ENCODE peak calls at places on chromosomes 4 and X, in four cellular contexts. X, S, C and H are unnamed samples.

GRCh38 chrX:14903891-14904290 is 30.7 kb downstream of the MOSPD2 start:
- DNase-seq in X (no peak), S (no peak), C (no peak), H (no peak)

GRCh38 chr4:38470708-38471262 is 193.2 kb upstream of the KLF3 start:
- DNase-seq in X (no peak), S (no peak), C (no peak), H (no peak)

GRCh38 chr4:11599044-11599443 is 170.3 kb upstream of the HS3ST1 start:
- DNase-seq in X (no peak), S (no peak), C (no peak), H (no peak)

GRCh38 chr4:16884673-16885460 is 13.6 kb downstream of the LDB2 start:
- DNase-seq in X (no peak), S (no peak), C (no peak), H (no peak)

GRCh38 chr4:84582988-84583870 is at the start of gene CDS1:
- DNase-seq in X (peak), S (no peak), C (peak), H (no peak)

GRCh38 chr4:41883988-41884737 is 51.1 kb upstream of the TMEM33 start:
- DNase-seq in X (no peak), S (no peak), C (no peak), H (no peak)

GRCh38 chr4:1393866-1394265 is 12.4 kb downstream of the NKX1-1 start:
- DNase-seq in X (no peak), S (no peak), C (no peak), H (peak)

GRCh38 chrX:24759786-24760185 is 66.1 kb downstream of the POLA1 start:
- DNase-seq in X (no peak), S (no peak), C (no peak), H (no peak)

GRCh38 chr4:52368895-52369294 is 290.2 kb downstream of the USP46 start:
- DNase-seq in X (no peak), S (no peak), C (no peak), H (no peak)

GRCh38 chr4:1192493-1193205 is 20.3 kb upstream of the SPON2 start:
- DNase-seq in X (no peak), S (no peak), C (peak), H (peak)

GRCh38 chr4:24260922-24261581 is 323.3 kb downstream of the DHX15 start:
- DNase-seq in X (no peak), S (no peak), C (no peak), H (no peak)

GRCh38 chr4:75698162-75698962 is 25.2 kb upstream of the G3BP2 start:
- DNase-seq in X (no peak), S (no peak), C (no peak), H (no peak)

GRCh38 chr4:157043131-157043530 is 32.8 kb upstream of the GLRB start:
- DNase-seq in X (peak), S (peak), C (no peak), H (no peak)

GRCh38 chr4:128286474-128287158 is 997 bp downstream of the PGRMC2 start:
- DNase-seq in X (no peak), S (peak), C (no peak), H (no peak)

GRCh38 chr4:182062458-182062857 is 180.7 kb upstream of the TENM3 start:
- DNase-seq in X (no peak), S (no peak), C (no peak), H (no peak)

GRCh38 chrX:84155938-84156337 is 32.1 kb downstream of the RPS6KA6 start:
- DNase-seq in X (no peak), S (no peak), C (no peak), H (no peak)

GRCh38 chrX:72554448-72555140 is 18.0 kb downstream of the HDAC8 start:
- DNase-seq in X (peak), S (no peak), C (no peak), H (no peak)

GRCh38 chrX:77431227-77431626 is 16.0 kb upstream of the FGF16 start:
- DNase-seq in X (no peak), S (no peak), C (no peak), H (no peak)

GRCh38 chrX:131397891-131398290 is 108.8 kb upstream of the IGSF1 start:
- DNase-seq in X (no peak), S (no peak), C (no peak), H (no peak)

GRCh38 chr4:109072595-109072994 is 229.9 kb downstream of the COL25A1 start:
- DNase-seq in X (no peak), S (no peak), C (no peak), H (no peak)

GRCh38 chrX:31057691-31058090 is 14.2 kb downstream of the FTHL17 start:
- DNase-seq in X (no peak), S (no peak), C (no peak), H (no peak)

GRCh38 chrX:135490979-135491514 is 29.4 kb upstream of the INTS6L start:
- DNase-seq in X (no peak), S (no peak), C (no peak), H (no peak)

GRCh38 chr4:110142461-110142860 is 56.0 kb downstream of the ELOVL6 start:
- DNase-seq in X (no peak), S (no peak), C (no peak), H (no peak)

GRCh38 chr4:113106076-113106475 is 56.6 kb downstream of the ANK2 start:
- DNase-seq in X (no peak), S (no peak), C (no peak), H (no peak)

GRCh38 chr4:78310056-78310731 is 241.4 kb upstream of the ANXA3 start:
- DNase-seq in X (no peak), S (no peak), C (no peak), H (no peak)

GRCh38 chr4:6198768-6199343 is 1.5 kb downstream of the JAKMIP1 start:
- DNase-seq in X (peak), S (no peak), C (no peak), H (peak)

DNA sequence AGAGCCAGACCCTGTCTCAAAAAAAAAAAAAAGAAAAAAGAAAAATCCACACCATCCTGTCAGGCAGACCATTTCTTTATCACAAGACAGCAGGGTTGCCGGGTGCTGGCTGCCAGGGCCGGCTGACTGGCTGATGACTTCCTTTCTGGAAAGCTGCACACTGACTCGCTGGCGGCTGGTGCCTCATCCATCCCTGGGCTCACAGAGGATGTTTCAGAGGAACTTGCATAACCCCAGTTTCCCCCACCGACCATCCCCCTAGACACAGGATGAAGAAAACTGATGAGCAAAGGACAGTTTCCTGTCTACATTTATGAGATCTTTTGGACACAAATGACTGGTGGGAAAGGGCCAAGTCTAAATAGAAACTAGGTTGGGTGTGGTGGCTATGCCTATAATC is 14.1 kb downstream of the HPSE start:
- DNase-seq in X (no peak), S (peak), C (peak), H (peak)
- TF ChIP-seq POLR2AphosphoS5 in X (no peak), S (peak), C (no peak), H (no peak)

GRCh38 chr4:119205690-119206089 is 6.8 kb upstream of the USP53 start:
- DNase-seq in X (no peak), S (no peak), C (no peak), H (no peak)

GRCh38 chr4:119204898-119205297 is 7.6 kb upstream of the USP53 start:
- DNase-seq in X (no peak), S (peak), C (no peak), H (no peak)

GRCh38 chr4:119209077-119209476 is 3.4 kb upstream of the USP53 start:
- DNase-seq in X (no peak), S (peak), C (no peak), H (no peak)

GRCh38 chr4:119207051-119207450 is 5.5 kb upstream of the USP53 start:
- DNase-seq in X (no peak), S (peak), C (no peak), H (no peak)

GRCh38 chr4:119206178-119206577 is 6.3 kb upstream of the USP53 start:
- DNase-seq in X (no peak), S (peak), C (no peak), H (no peak)
- TF ChIP-seq POLR2AphosphoS5 in X (no peak), S (no peak), C (no peak), H (peak)

DNA sequence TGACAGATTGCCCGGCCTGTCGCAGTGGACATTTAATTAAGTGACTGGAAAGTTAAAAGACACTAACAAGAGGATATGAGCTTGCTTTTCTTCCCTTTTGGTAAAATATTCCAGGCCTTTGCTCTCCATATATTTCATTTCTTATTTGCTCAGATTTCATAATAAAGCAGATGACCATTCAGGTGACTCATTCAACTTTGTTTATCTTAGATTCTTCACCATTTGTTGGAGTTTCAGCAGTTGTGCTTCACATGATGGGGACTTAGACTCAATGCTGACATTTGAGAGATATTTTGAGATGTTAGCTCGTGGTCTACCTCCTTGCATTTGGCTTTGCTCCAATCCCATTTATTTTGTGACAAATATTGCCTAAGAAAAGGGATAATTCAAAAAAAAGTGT is 312.2 kb downstream of the ARHGAP24 start:
- DNase-seq in X (no peak), S (peak), C (no peak), H (no peak)
- TF ChIP-seq POLR2AphosphoS5 in X (no peak), S (no peak), C (no peak), H (no peak)

DNA sequence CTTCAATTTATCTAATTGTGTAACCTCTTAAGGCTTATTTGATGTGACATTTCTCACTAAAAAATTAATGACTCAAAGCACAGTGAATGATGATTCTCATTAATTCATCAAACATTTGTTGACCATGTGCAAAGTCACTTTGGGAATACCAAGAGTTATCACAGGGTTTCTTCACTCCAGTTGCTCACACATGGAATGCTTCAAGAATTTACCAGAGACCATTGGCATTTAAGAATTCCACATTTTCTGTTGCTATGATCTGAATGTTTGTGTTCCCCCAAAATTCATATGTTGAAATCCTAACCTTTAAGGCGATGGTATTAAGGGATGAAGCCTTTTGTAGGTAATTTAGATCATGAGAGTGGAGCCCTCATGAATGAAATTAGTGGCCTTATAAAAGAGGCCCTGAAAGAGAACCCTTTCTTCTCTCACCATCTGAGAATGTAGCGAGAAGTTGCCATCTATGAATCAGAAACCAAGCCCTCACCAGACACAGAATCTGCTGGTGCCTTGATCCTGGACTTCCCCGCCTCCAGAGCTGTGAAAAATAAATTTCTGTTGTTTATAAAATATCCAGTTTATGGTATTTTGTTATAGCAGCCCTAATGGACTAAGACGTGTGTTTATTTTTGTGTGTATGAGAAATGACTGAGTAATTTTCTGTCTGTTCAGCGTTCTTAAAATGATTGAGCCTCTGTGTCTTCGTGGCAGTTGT is 16.4 kb upstream of the SRPX start:
- DNase-seq in X (no peak), S (no peak), C (no peak), H (no peak)
- TF ChIP-seq POLR2AphosphoS5 in X (no peak), S (no peak), C (no peak), H (no peak)

GRCh38 chrX:11759172-11759460 is 1.1 kb downstream of the MSL3 start:
- DNase-seq in X (peak), S (no peak), C (no peak), H (no peak)

GRCh38 chrX:11757729-11758399 is at the start of gene MSL3:
- DNase-seq in X (peak), S (peak), C (peak), H (peak)

GRCh38 chrX:11759461-11760311 is 1.6 kb downstream of the MSL3 start:
- DNase-seq in X (no peak), S (peak), C (peak), H (peak)

GRCh38 chrX:11757397-11757728 is 674 bp upstream of the MSL3 start:
- DNase-seq in X (no peak), S (no peak), C (no peak), H (no peak)

GRCh38 chrX:11758400-11759171 is 549 bp downstream of the MSL3 start:
- DNase-seq in X (peak), S (peak), C (peak), H (peak)
- TF ChIP-seq POLR2AphosphoS5 in X (no peak), S (peak), C (peak), H (peak)

GRCh38 chr4:163701915-163702314 is 207.4 kb downstream of the TMA16 start:
- DNase-seq in X (no peak), S (no peak), C (no peak), H (no peak)
- TF ChIP-seq POLR2AphosphoS5 in X (no peak), S (no peak), C (no peak), H (no peak)